ENCODE peak calls at places on chromosomes 7 and 10, in four cellular contexts. One of them, this sample, is unnamed. For H3K9me3, the result is how much of the 10 kb centered on the place peaks cover.

GRCh38 chr7:137564677-137565076 is 221.1 kb upstream of the PTN start:
- DNase-seq in transverse colon: no peak
- DNase-seq in PC-3: no peak
- DNase-seq in iPS DF 6.9: peak
- DNase-seq in this sample: no peak

GRCh38 chr10:22931948-22932347 is 4.1 kb downstream of the ARMC3 start:
- DNase-seq in transverse colon: no peak
- DNase-seq in PC-3: peak
- DNase-seq in iPS DF 6.9: no peak
- DNase-seq in this sample: no peak

GRCh38 chr10:78071140-78071856 is 37.6 kb downstream of the RPS24 start:
- DNase-seq in transverse colon: no peak
- DNase-seq in PC-3: no peak
- DNase-seq in iPS DF 6.9: no peak
- DNase-seq in this sample: no peak

GRCh38 chr10:102612964-102613275 is 31.4 kb upstream of the TRIM8 start:
- DNase-seq in transverse colon: no peak
- DNase-seq in PC-3: no peak
- DNase-seq in iPS DF 6.9: no peak
- DNase-seq in this sample: no peak

GRCh38 chr10:110162749-110163148 is 44.7 kb upstream of the MXI1 start:
- DNase-seq in transverse colon: peak
- DNase-seq in PC-3: no peak
- DNase-seq in iPS DF 6.9: no peak
- DNase-seq in this sample: no peak

GRCh38 chr7:105648561-105649401 is 67.5 kb upstream of the EFCAB10 start:
- DNase-seq in transverse colon: peak
- DNase-seq in PC-3: peak
- DNase-seq in iPS DF 6.9: no peak
- DNase-seq in this sample: peak

GRCh38 chr7:73577627-73578341 is 595 bp downstream of the TBL2 start:
- DNase-seq in transverse colon: peak
- DNase-seq in PC-3: peak
- DNase-seq in iPS DF 6.9: no peak
- DNase-seq in this sample: no peak

GRCh38 chr7:126840869-126841268 is 411.9 kb downstream of the GRM8 start:
- DNase-seq in transverse colon: no peak
- DNase-seq in PC-3: no peak
- DNase-seq in iPS DF 6.9: no peak
- DNase-seq in this sample: no peak

GRCh38 chr7:44769381-44770209 is 20.9 kb downstream of the ZMIZ2 start:
- DNase-seq in transverse colon: peak
- DNase-seq in PC-3: no peak
- DNase-seq in iPS DF 6.9: no peak
- DNase-seq in this sample: no peak

GRCh38 chr10:118939216-118940007 is 90.1 kb upstream of the NANOS1 start:
- DNase-seq in transverse colon: no peak
- DNase-seq in PC-3: no peak
- DNase-seq in iPS DF 6.9: no peak
- DNase-seq in this sample: no peak

GRCh38 chr7:82441916-82442478 is 1.6 kb downstream of the CACNA2D1 start:
- DNase-seq in transverse colon: no peak
- DNase-seq in PC-3: peak
- DNase-seq in iPS DF 6.9: peak
- DNase-seq in this sample: no peak

GRCh38 chr10:91643700-91644099 is 10.8 kb upstream of the PPP1R3C start:
- DNase-seq in transverse colon: no peak
- DNase-seq in PC-3: peak
- DNase-seq in iPS DF 6.9: no peak
- DNase-seq in this sample: peak

GRCh38 chr7:12706900-12707536 is 19.6 kb downstream of the ARL4A start:
- DNase-seq in transverse colon: no peak
- DNase-seq in PC-3: peak
- DNase-seq in iPS DF 6.9: no peak
- DNase-seq in this sample: no peak

GRCh38 chr10:119333146-119333792 is 125.9 kb downstream of the GRK5 start:
- DNase-seq in transverse colon: no peak
- DNase-seq in PC-3: peak
- DNase-seq in iPS DF 6.9: no peak
- DNase-seq in this sample: no peak

GRCh38 chr7:114653391-114654088 is 238.9 kb downstream of the FOXP2 start:
- DNase-seq in transverse colon: no peak
- DNase-seq in PC-3: peak
- DNase-seq in iPS DF 6.9: no peak
- DNase-seq in this sample: no peak

GRCh38 chr10:124992462-124993344 is 50.8 kb downstream of the ZRANB1 start:
- DNase-seq in transverse colon: peak
- DNase-seq in PC-3: peak
- DNase-seq in iPS DF 6.9: no peak
- DNase-seq in this sample: no peak

GRCh38 chr10:112467541-112468075 is 20.6 kb downstream of the VTI1A start:
- DNase-seq in transverse colon: no peak
- DNase-seq in PC-3: no peak
- DNase-seq in iPS DF 6.9: no peak
- DNase-seq in this sample: no peak

GRCh38 chr7:3033581-3033980 is 10.1 kb downstream of the CARD11 start:
- DNase-seq in transverse colon: no peak
- DNase-seq in PC-3: no peak
- DNase-seq in iPS DF 6.9: no peak
- DNase-seq in this sample: no peak

GRCh38 chr10:73467210-73467609 is 28.6 kb downstream of the PPP3CB start:
- DNase-seq in transverse colon: no peak
- DNase-seq in PC-3: no peak
- DNase-seq in iPS DF 6.9: no peak
- DNase-seq in this sample: no peak

GRCh38 chr7:67771840-67772605 is 775.4 kb downstream of the TYW1 start:
- DNase-seq in transverse colon: no peak
- DNase-seq in PC-3: no peak
- DNase-seq in iPS DF 6.9: no peak
- DNase-seq in this sample: no peak

GRCh38 chr7:102874166-102874829 is 38.5 kb upstream of the LRRC17 start:
- DNase-seq in transverse colon: no peak
- DNase-seq in PC-3: peak
- DNase-seq in iPS DF 6.9: no peak
- DNase-seq in this sample: peak

GRCh38 chr10:86225098-86225782 is 141.4 kb downstream of the GRID1 start:
- DNase-seq in transverse colon: no peak
- DNase-seq in PC-3: peak
- DNase-seq in iPS DF 6.9: no peak
- DNase-seq in this sample: peak

GRCh38 chr7:107045195-107045960 is 873 bp downstream of the PRKAR2B start:
- DNase-seq in transverse colon: no peak
- DNase-seq in PC-3: no peak
- DNase-seq in iPS DF 6.9: no peak
- DNase-seq in this sample: no peak

GRCh38 chr7:130492519-130493274 is 812 bp downstream of the MEST start:
- DNase-seq in transverse colon: no peak
- DNase-seq in PC-3: no peak
- DNase-seq in iPS DF 6.9: no peak
- DNase-seq in this sample: no peak

GRCh38 chr7:30717181-30717580 is 34.8 kb upstream of the INMT start:
- DNase-seq in transverse colon: no peak
- DNase-seq in PC-3: peak
- DNase-seq in iPS DF 6.9: no peak
- DNase-seq in this sample: peak

GRCh38 chr10:50224330-50224952 is 26.9 kb downstream of the ASAH2 start:
- DNase-seq in transverse colon: peak
- DNase-seq in PC-3: peak
- DNase-seq in iPS DF 6.9: no peak
- DNase-seq in this sample: peak

GRCh38 chr7:117212969-117213877 is 109.6 kb downstream of the WNT2 start:
- DNase-seq in transverse colon: peak
- DNase-seq in PC-3: peak
- DNase-seq in iPS DF 6.9: peak
- DNase-seq in this sample: peak

GRCh38 chr10:37826806-37827205 is 30.6 kb downstream of the ZNF248 start:
- DNase-seq in transverse colon: no peak
- DNase-seq in PC-3: no peak
- DNase-seq in iPS DF 6.9: no peak
- DNase-seq in this sample: no peak

GRCh38 chr10:37831495-37832333 is 25.7 kb downstream of the ZNF248 start:
- DNase-seq in transverse colon: no peak
- DNase-seq in PC-3: peak
- DNase-seq in iPS DF 6.9: no peak
- DNase-seq in this sample: no peak
- H3K9me3 ChIP-seq in transverse colon: half or more
- H3K9me3 ChIP-seq in PC-3: half or more
- H3K9me3 ChIP-seq in iPS DF 6.9: under half
- H3K9me3 ChIP-seq in this sample: half or more

GRCh38 chr7:16543456-16543855 is 16.8 kb downstream of the LRRC72 start:
- DNase-seq in transverse colon: no peak
- DNase-seq in PC-3: peak
- DNase-seq in iPS DF 6.9: no peak
- DNase-seq in this sample: no peak

GRCh38 chr7:16546921-16547505 is 20.4 kb downstream of the LRRC72 start:
- DNase-seq in transverse colon: no peak
- DNase-seq in PC-3: no peak
- DNase-seq in iPS DF 6.9: no peak
- DNase-seq in this sample: no peak

DNA sequence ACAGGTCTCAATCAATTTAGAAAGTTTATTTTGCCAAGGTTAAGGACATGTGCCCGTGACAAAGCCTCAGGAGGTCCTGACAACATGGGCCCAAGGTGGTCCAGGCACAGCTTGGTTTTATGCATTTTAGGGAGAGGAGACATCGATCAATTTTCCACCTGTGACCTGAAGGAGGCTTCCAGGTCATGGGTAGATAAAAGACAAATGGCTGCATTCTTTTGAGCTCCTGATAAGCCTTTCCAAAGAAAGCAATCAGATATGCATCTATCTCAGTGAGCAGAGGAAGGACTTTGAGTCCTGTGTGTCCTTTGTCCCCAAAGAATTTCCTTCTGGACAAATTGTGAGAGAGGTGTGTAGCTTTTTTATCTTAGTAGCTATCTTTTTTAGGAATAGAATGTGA is 15.8 kb downstream of the LRRC72 start:
- DNase-seq in transverse colon: no peak
- DNase-seq in PC-3: no peak
- DNase-seq in iPS DF 6.9: no peak
- DNase-seq in this sample: no peak
- H3K9me3 ChIP-seq in transverse colon: under half
- H3K9me3 ChIP-seq in PC-3: under half
- H3K9me3 ChIP-seq in iPS DF 6.9: under half
- H3K9me3 ChIP-seq in this sample: under half

DNA sequence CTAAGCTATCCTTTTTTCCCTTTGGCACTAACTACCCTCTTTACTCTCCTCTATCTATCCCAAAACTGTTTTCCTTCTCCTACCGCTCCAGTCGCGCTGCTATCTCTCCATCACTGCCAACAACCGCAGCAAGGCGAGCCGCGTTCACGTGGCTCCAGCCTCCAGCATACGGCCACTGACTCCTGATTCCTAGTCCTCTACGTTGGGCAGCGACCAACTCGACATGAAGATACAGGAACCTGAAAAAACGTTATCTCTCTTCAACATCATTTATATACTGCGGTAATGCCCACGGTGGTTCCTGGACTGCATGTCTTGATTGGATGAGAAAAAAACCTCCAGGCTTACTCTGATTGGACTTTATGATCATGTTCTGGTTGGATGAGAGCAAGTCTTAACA is 129.5 kb downstream of the ZNF716 start:
- DNase-seq in transverse colon: no peak
- DNase-seq in PC-3: no peak
- DNase-seq in iPS DF 6.9: no peak
- DNase-seq in this sample: no peak
- H3K9me3 ChIP-seq in transverse colon: under half
- H3K9me3 ChIP-seq in PC-3: under half
- H3K9me3 ChIP-seq in iPS DF 6.9: under half
- H3K9me3 ChIP-seq in this sample: under half

GRCh38 chr10:59601985-59602384 is 107.7 kb downstream of the SLC16A9 start:
- DNase-seq in transverse colon: no peak
- DNase-seq in PC-3: peak
- DNase-seq in iPS DF 6.9: no peak
- DNase-seq in this sample: no peak
- H3K9me3 ChIP-seq in transverse colon: under half
- H3K9me3 ChIP-seq in PC-3: under half
- H3K9me3 ChIP-seq in iPS DF 6.9: under half
- H3K9me3 ChIP-seq in this sample: under half

GRCh38 chr7:158420591-158421340 is 166.9 kb downstream of the PTPRN2 start:
- DNase-seq in transverse colon: no peak
- DNase-seq in PC-3: no peak
- DNase-seq in iPS DF 6.9: no peak
- DNase-seq in this sample: no peak
- H3K9me3 ChIP-seq in transverse colon: under half
- H3K9me3 ChIP-seq in PC-3: under half
- H3K9me3 ChIP-seq in iPS DF 6.9: under half
- H3K9me3 ChIP-seq in this sample: under half

GRCh38 chr7:262251-262572 is 27.8 kb upstream of the FOXL3 start:
- DNase-seq in transverse colon: no peak
- DNase-seq in PC-3: no peak
- DNase-seq in iPS DF 6.9: no peak
- DNase-seq in this sample: no peak
- H3K9me3 ChIP-seq in transverse colon: under half
- H3K9me3 ChIP-seq in PC-3: under half
- H3K9me3 ChIP-seq in iPS DF 6.9: under half
- H3K9me3 ChIP-seq in this sample: half or more

GRCh38 chr10:122674781-122675180 is 24.9 kb downstream of the C10orf120 start:
- DNase-seq in transverse colon: no peak
- DNase-seq in PC-3: no peak
- DNase-seq in iPS DF 6.9: no peak
- DNase-seq in this sample: no peak
- H3K9me3 ChIP-seq in transverse colon: under half
- H3K9me3 ChIP-seq in PC-3: under half
- H3K9me3 ChIP-seq in iPS DF 6.9: under half
- H3K9me3 ChIP-seq in this sample: under half